ENCODE peak calls at places on chromosome 14, in five cellular contexts. W is NCI-H1092; A is CD8-positive, alpha-beta memory T cell; U is NCI-H2107; F is GM12865. N is an unnamed sample.

GRCh38 chr14:30610719-30611388 is 11.3 kb upstream of the SCFD1 start:
- DNase-seq in W (peak; percentile 92), A (no peak), U (peak; percentile 73), F (peak; percentile 27), N (no peak)

GRCh38 chr14:92938890-92939671 is 16.1 kb downstream of the CHGA start:
- DNase-seq in W (no peak), A (no peak), U (no peak), F (no peak), N (no peak)

GRCh38 chr14:25371053-25371452 is 321.1 kb upstream of the STXBP6 start:
- DNase-seq in W (no peak), A (no peak), U (no peak), F (no peak), N (no peak)

GRCh38 chr14:101965145-101965531 is 765 bp downstream of the DYNC1H1 start:
- DNase-seq in W (peak; percentile 41), A (peak; percentile 66), U (peak; percentile 56), F (peak; percentile 78), N (peak; percentile 96)

GRCh38 chr14:99472937-99473336 is 7.7 kb downstream of the SETD3 start:
- DNase-seq in W (no peak), A (no peak), U (no peak), F (no peak), N (no peak)

GRCh38 chr14:35333797-35334743 is 41.9 kb downstream of the PSMA6 start:
- DNase-seq in W (no peak), A (no peak), U (no peak), F (no peak), N (no peak)

GRCh38 chr14:95547626-95548327 is 12.9 kb downstream of the GLRX5 start:
- DNase-seq in W (no peak), A (no peak), U (no peak), F (no peak), N (no peak)

GRCh38 chr14:71970272-71970671 is 38.0 kb downstream of the RGS6 start:
- DNase-seq in W (no peak), A (no peak), U (no peak), F (no peak), N (no peak)

GRCh38 chr14:64721391-64721791 is 17.2 kb downstream of the PLEKHG3 start:
- DNase-seq in W (peak; percentile 17), A (no peak), U (peak; percentile 61), F (no peak), N (no peak)

GRCh38 chr14:58805057-58805456 is 167.3 kb downstream of the DACT1 start:
- DNase-seq in W (no peak), A (no peak), U (peak; percentile 23), F (no peak), N (peak; percentile 66)

GRCh38 chr14:99234982-99235491 is 37.0 kb downstream of the BCL11B start:
- DNase-seq in W (no peak), A (peak; percentile 61), U (no peak), F (no peak), N (no peak)

GRCh38 chr14:101110729-101111619 is 207.5 kb upstream of the RTL1 start:
- DNase-seq in W (no peak), A (no peak), U (no peak), F (no peak), N (peak; percentile 87)

GRCh38 chr14:92633724-92634123 is 114.7 kb downstream of the LGMN start:
- DNase-seq in W (no peak), A (no peak), U (no peak), F (peak; percentile 53), N (no peak)

GRCh38 chr14:76926521-76927251 is 100.5 kb downstream of the LRRC74A start:
- DNase-seq in W (no peak), A (peak; percentile 75), U (no peak), F (peak; percentile 74), N (no peak)

GRCh38 chr14:50061664-50062437 is 54.5 kb downstream of the VCPKMT start:
- DNase-seq in W (no peak), A (peak; percentile 67), U (no peak), F (peak; percentile 95), N (no peak)

GRCh38 chr14:49897965-49898364 is 5.1 kb downstream of the ARF6 start:
- DNase-seq in W (no peak), A (no peak), U (no peak), F (no peak), N (no peak)

GRCh38 chr14:48704639-48705038 is 881.5 kb downstream of the RPS29 start:
- DNase-seq in W (no peak), A (no peak), U (no peak), F (no peak), N (no peak)

GRCh38 chr14:67423424-67423823 is 11.5 kb upstream of the PLEK2 start:
- DNase-seq in W (no peak), A (no peak), U (no peak), F (no peak), N (no peak)